ENCODE peak calls at places on chromosomes 7 and 10, in four cellular contexts. O is stimulated activated CD4-positive, alpha-beta T cell treated with anti-CD3 and anti-CD28 coated beads, Interleukin-1b, Interleukin-23, amount 100 ng/mL, for 48 hours; F is GM19239; C is globus pallidus. K is an unnamed sample.

GRCh38 chr7:23712368-23713284 is 2.6 kb downstream of the STK31 start:
- DNase-seq in O (no peak), F (peak), C (peak), K (no peak)

GRCh38 chr10:71536332-71536731 is 139.6 kb downstream of the CDH23 start:
- DNase-seq in O (no peak), F (no peak), C (no peak), K (no peak)

GRCh38 chr7:101201695-101202602 is 1.1 kb upstream of the MOGAT3 start:
- DNase-seq in O (no peak), F (no peak), C (no peak), K (no peak)

GRCh38 chr10:130076681-130077080 is 33.9 kb downstream of the C10orf143 start:
- DNase-seq in O (no peak), F (no peak), C (no peak), K (no peak)

GRCh38 chr10:22615101-22615500 is 99.3 kb downstream of the PIP4K2A start:
- DNase-seq in O (no peak), F (no peak), C (no peak), K (no peak)

GRCh38 chr7:155939350-155939749 is 127.1 kb upstream of the SHH start:
- DNase-seq in O (no peak), F (no peak), C (no peak), K (no peak)

GRCh38 chr10:91603931-91604331 is 28.9 kb downstream of the PPP1R3C start:
- DNase-seq in O (no peak), F (no peak), C (no peak), K (no peak)

GRCh38 chr7:156907656-156908055 is 14.7 kb upstream of the LMBR1 start:
- DNase-seq in O (no peak), F (no peak), C (no peak), K (no peak)

GRCh38 chr7:27917119-27917518 is 177.2 kb downstream of the TAX1BP1 start:
- DNase-seq in O (no peak), F (no peak), C (no peak), K (no peak)

GRCh38 chr7:104306788-104307187 is 21.6 kb upstream of the LHFPL3 start:
- DNase-seq in O (no peak), F (no peak), C (no peak), K (no peak)

GRCh38 chr7:104838537-104839299 is 175.3 kb upstream of the KMT2E start:
- DNase-seq in O (no peak), F (no peak), C (no peak), K (no peak)

GRCh38 chr7:158121441-158122045 is 466.1 kb downstream of the PTPRN2 start:
- DNase-seq in O (no peak), F (no peak), C (no peak), K (no peak)

GRCh38 chr7:22667562-22668239 is 59.3 kb upstream of the IL6 start:
- DNase-seq in O (no peak), F (no peak), C (no peak), K (no peak)

GRCh38 chr10:24762966-24763623 is 39.4 kb upstream of the ARHGAP21 start:
- DNase-seq in O (no peak), F (no peak), C (no peak), K (no peak)

GRCh38 chr10:112775892-112776679 is 174.0 kb upstream of the TCF7L2 start:
- DNase-seq in O (no peak), F (no peak), C (no peak), K (no peak)

GRCh38 chr10:71423936-71424335 is 27.2 kb downstream of the CDH23 start:
- DNase-seq in O (no peak), F (no peak), C (no peak), K (no peak)

K was measured in activated CD8-positive, alpha-beta T cell treated with anti-CD3 and anti-CD28 coated beads for 36 hours.